ENCODE peak calls at places on chromosomes 2 and 18, in six cellular contexts. T is choroid plexus epithelial cell; F is lung; E is stimulated activated CD8-positive, alpha-beta memory T cell treated with anti-CD3 and anti-CD28 coated beads, Interleukin-12 subunit alpha, Interleukin-12 subunit beta, amount 100 ng/mL, for 4 hours; K is NCI-H187; Q is AML-193. G is an unnamed sample.

GRCh38 chr2:2890901-2891300 is 486.7 kb downstream of the EIPR1 start:
- DNase-seq in T (no peak), F (no peak), E (no peak), K (no peak), Q (no peak), G (no peak)

GRCh38 chr2:190791347-190791982 is 89.2 kb upstream of the GLS start:
- DNase-seq in T (peak), F (peak), E (peak), K (no peak), Q (no peak), G (peak)

GRCh38 chr2:136765256-136765735 is at the start of gene THSD7B:
- DNase-seq in T (no peak), F (no peak), E (no peak), K (no peak), Q (no peak), G (no peak)

GRCh38 chr2:7007846-7008741 is 90.9 kb downstream of the RNF144A start:
- DNase-seq in T (peak), F (peak), E (no peak), K (no peak), Q (peak), G (peak)

GRCh38 chr2:165953306-165953654 is 296 bp downstream of the TTC21B start:
- DNase-seq in T (no peak), F (no peak), E (no peak), K (peak), Q (no peak), G (no peak)

GRCh38 chr2:159149786-159150185 is 136.7 kb downstream of the WDSUB1 start:
- DNase-seq in T (no peak), F (no peak), E (no peak), K (no peak), Q (no peak), G (no peak)

GRCh38 chr2:239774142-239774462 is 251.0 kb downstream of the NDUFA10 start:
- DNase-seq in T (no peak), F (no peak), E (no peak), K (no peak), Q (no peak), G (no peak)

GRCh38 chr2:62643100-62643471 is 62.4 kb upstream of the EHBP1 start:
- DNase-seq in T (no peak), F (no peak), E (no peak), K (no peak), Q (no peak), G (no peak)

GRCh38 chr2:196516541-196516940 is 123.0 kb upstream of the CCDC150 start:
- DNase-seq in T (no peak), F (no peak), E (no peak), K (no peak), Q (no peak), G (no peak)

GRCh38 chr18:76388891-76389423 is 106.1 kb downstream of the ZNF516 start:
- DNase-seq in T (no peak), F (no peak), E (no peak), K (no peak), Q (no peak), G (no peak)

GRCh38 chr2:61291851-61292575 is 130.0 kb downstream of the C2orf74 start:
- DNase-seq in T (peak), F (no peak), E (no peak), K (no peak), Q (no peak), G (no peak)

GRCh38 chr2:152062130-152063091 is 36.4 kb downstream of the CACNB4 start:
- DNase-seq in T (peak), F (peak), E (no peak), K (no peak), Q (peak), G (peak)

GRCh38 chr2:235550378-235550760 is 56.5 kb downstream of the AGAP1 start:
- DNase-seq in T (no peak), F (no peak), E (no peak), K (no peak), Q (no peak), G (no peak)

GRCh38 chr2:172613035-172613434 is 57.1 kb downstream of the PDK1 start:
- DNase-seq in T (peak), F (no peak), E (no peak), K (no peak), Q (no peak), G (no peak)

GRCh38 chr18:31581498-31582197 is 10.0 kb upstream of the TTR start:
- DNase-seq in T (peak), F (no peak), E (no peak), K (no peak), Q (no peak), G (no peak)

GRCh38 chr2:60608679-60609078 is 55.2 kb upstream of the BCL11A start:
- DNase-seq in T (peak), F (no peak), E (no peak), K (no peak), Q (no peak), G (no peak)

GRCh38 chr2:212364106-212364505 is 174.5 kb downstream of the ERBB4 start:
- DNase-seq in T (no peak), F (no peak), E (no peak), K (no peak), Q (no peak), G (no peak)

GRCh38 chr2:227642691-227643090 is 23.9 kb upstream of the SCYGR5 start:
- DNase-seq in T (no peak), F (no peak), E (no peak), K (no peak), Q (no peak), G (no peak)

GRCh38 chr2:161423351-161424178 is 7.5 kb downstream of the TBR1 start:
- DNase-seq in T (no peak), F (no peak), E (no peak), K (no peak), Q (no peak), G (no peak)

GRCh38 chr2:37414470-37414949 is 70.1 kb downstream of the QPCT start:
- DNase-seq in T (peak), F (no peak), E (no peak), K (no peak), Q (peak), G (peak)

GRCh38 chr18:11324510-11324909 is 175.1 kb upstream of the PIEZO2 start:
- DNase-seq in T (peak), F (no peak), E (no peak), K (no peak), Q (no peak), G (no peak)

GRCh38 chr2:219581346-219581745 is 9.2 kb downstream of the INHA start:
- DNase-seq in T (no peak), F (no peak), E (no peak), K (no peak), Q (no peak), G (no peak)

GRCh38 chr2:39118786-39119499 is 1.9 kb downstream of the SOS1 start:
- DNase-seq in T (peak), F (no peak), E (no peak), K (no peak), Q (peak), G (no peak)

GRCh38 chr2:141199711-141200110 is 931.1 kb downstream of the LRP1B start:
- DNase-seq in T (no peak), F (no peak), E (no peak), K (no peak), Q (no peak), G (no peak)

GRCh38 chr2:209696836-209697711 is 74.6 kb upstream of the UNC80 start:
- DNase-seq in T (no peak), F (no peak), E (no peak), K (no peak), Q (no peak), G (no peak)

GRCh38 chr2:195535911-195536522 is 121.0 kb upstream of the SLC39A10 start:
- DNase-seq in T (no peak), F (peak), E (peak), K (no peak), Q (peak), G (no peak)

GRCh38 chr2:71843391-71843850 is 304.2 kb downstream of the CYP26B1 start:
- DNase-seq in T (peak), F (no peak), E (no peak), K (no peak), Q (no peak), G (no peak)

GRCh38 chr2:171260471-171261424 is 100.1 kb upstream of the TLK1 start:
- DNase-seq in T (peak), F (no peak), E (no peak), K (no peak), Q (peak), G (no peak)

GRCh38 chr2:62001431-62001830 is 96.0 kb downstream of the COMMD1 start:
- DNase-seq in T (no peak), F (no peak), E (no peak), K (no peak), Q (no peak), G (no peak)

GRCh38 chr2:154837035-154837434 is 138.5 kb downstream of the KCNJ3 start:
- DNase-seq in T (no peak), F (no peak), E (no peak), K (no peak), Q (no peak), G (no peak)

GRCh38 chr2:75627902-75628504 is 18.6 kb upstream of the MRPL19 start:
- DNase-seq in T (peak), F (peak), E (peak), K (peak), Q (peak), G (peak)

GRCh38 chr2:57869763-57870344 is 176.8 kb upstream of the VRK2 start:
- DNase-seq in T (no peak), F (no peak), E (no peak), K (no peak), Q (no peak), G (no peak)